ENCODE peak calls at places on chromosomes 5 and 9, in ten cellular contexts. N, S, Y, O, I, A, K, T, U and R are unnamed samples.

GRCh38 chr5:141003791-141004601 is 37.7 kb downstream of the PCDHAC2 start:
- DNase-seq in N (peak; percentile 47), S (no peak), Y (no peak), O (peak; percentile 12), I (no peak), A (peak; percentile 63), K (peak; percentile 4), T (peak; percentile 13), U (peak; percentile 74), R (peak; percentile 22)

GRCh38 chr9:4762108-4762888 is 21.3 kb upstream of the AK3 start:
- DNase-seq in N (peak; percentile 81), S (peak; percentile 73), Y (peak; percentile 72), O (peak; percentile 57), I (peak; percentile 84), A (peak; percentile 71), K (peak; percentile 69), T (peak; percentile 70), U (peak; percentile 71), R (peak; percentile 76)

GRCh38 chr9:93012998-93013855 is 45.3 kb upstream of the SUSD3 start:
- DNase-seq in N (no peak), S (no peak), Y (no peak), O (no peak), I (peak; percentile 55), A (no peak), K (no peak), T (no peak), U (no peak), R (no peak)

GRCh38 chr9:128628471-128629048 is 28.1 kb downstream of the DYNC2I2 start:
- DNase-seq in N (peak; percentile 34), S (no peak), Y (peak; percentile 23), O (no peak), I (peak; percentile 87), A (no peak), K (peak; percentile 28), T (no peak), U (peak; percentile 45), R (no peak)

GRCh38 chr5:37860206-37860605 is 20.4 kb upstream of the GDNF start:
- DNase-seq in N (no peak), S (no peak), Y (no peak), O (no peak), I (no peak), A (no peak), K (no peak), T (no peak), U (no peak), R (no peak)

GRCh38 chr9:1880038-1880565 is 135.0 kb upstream of the SMARCA2 start:
- DNase-seq in N (no peak), S (no peak), Y (no peak), O (no peak), I (no peak), A (no peak), K (no peak), T (no peak), U (no peak), R (no peak)

GRCh38 chr5:78640622-78641021 is 8.0 kb downstream of the LHFPL2 start:
- DNase-seq in N (no peak), S (peak; percentile 41), Y (peak; percentile 13), O (no peak), I (no peak), A (no peak), K (peak; percentile 59), T (no peak), U (no peak), R (peak; percentile 45)

GRCh38 chr5:423626-424258 is 19.2 kb upstream of the EXOC3 start:
- DNase-seq in N (no peak), S (no peak), Y (no peak), O (no peak), I (peak; percentile 55), A (no peak), K (no peak), T (no peak), U (no peak), R (no peak)

GRCh38 chr5:124528838-124529237 is 217.6 kb downstream of the ZNF608 start:
- DNase-seq in N (no peak), S (peak; percentile 25), Y (no peak), O (no peak), I (no peak), A (no peak), K (peak; percentile 12), T (no peak), U (no peak), R (no peak)

GRCh38 chr5:15222156-15222555 is 277.8 kb upstream of the FBXL7 start:
- DNase-seq in N (no peak), S (no peak), Y (no peak), O (no peak), I (no peak), A (no peak), K (no peak), T (no peak), U (no peak), R (no peak)

GRCh38 chr5:165579911-165580310 is 2074.5 kb downstream of the MAT2B start:
- DNase-seq in N (no peak), S (peak; percentile 4), Y (no peak), O (no peak), I (no peak), A (no peak), K (no peak), T (no peak), U (no peak), R (no peak)

GRCh38 chr5:124583469-124584350 is 162.7 kb downstream of the ZNF608 start:
- DNase-seq in N (no peak), S (peak; percentile 95), Y (peak; percentile 65), O (no peak), I (no peak), A (no peak), K (peak; percentile 74), T (no peak), U (no peak), R (peak; percentile 62)

GRCh38 chr5:10536511-10536910 is 27.4 kb upstream of the ANKRD33B start:
- DNase-seq in N (no peak), S (no peak), Y (no peak), O (no peak), I (no peak), A (no peak), K (no peak), T (peak; percentile 38), U (no peak), R (no peak)

GRCh38 chr9:86200599-86201162 is 58.8 kb downstream of the C9orf153 start:
- DNase-seq in N (no peak), S (no peak), Y (no peak), O (no peak), I (no peak), A (no peak), K (no peak), T (no peak), U (no peak), R (no peak)

GRCh38 chr9:86207193-86207592 is 52.3 kb downstream of the C9orf153 start:
- DNase-seq in N (no peak), S (no peak), Y (no peak), O (no peak), I (no peak), A (no peak), K (no peak), T (no peak), U (no peak), R (no peak)

GRCh38 chr9:86201474-86202337 is 57.8 kb downstream of the C9orf153 start:
- DNase-seq in N (no peak), S (no peak), Y (no peak), O (no peak), I (no peak), A (no peak), K (no peak), T (no peak), U (no peak), R (no peak)

DNA sequence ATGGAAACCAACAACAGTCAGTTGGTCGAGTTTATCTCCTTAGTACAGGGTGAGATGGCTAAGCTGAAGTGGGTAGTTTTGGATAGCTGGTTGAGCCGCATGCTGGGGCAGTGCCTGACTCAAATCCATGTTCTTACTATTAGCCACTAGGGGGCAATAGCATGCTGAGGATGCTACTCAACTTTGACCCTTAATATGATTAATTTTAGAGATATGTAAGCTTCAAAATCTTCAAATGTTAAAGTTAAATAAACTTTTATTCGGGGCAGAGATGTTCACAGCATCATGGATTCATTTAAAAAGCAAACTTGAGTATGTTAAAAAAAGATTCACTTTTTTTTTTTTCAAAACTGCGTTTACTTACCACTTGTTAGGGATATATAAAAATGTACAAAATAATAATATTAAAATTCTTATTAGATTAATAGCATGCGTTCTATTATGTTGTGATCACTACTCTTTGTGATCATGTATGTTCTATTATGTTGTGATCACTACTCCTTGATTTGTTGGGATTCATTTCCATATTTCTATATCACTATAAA is 57.0 kb downstream of the C9orf153 start:
- DNase-seq in N (peak; percentile 63), S (peak; percentile 61), Y (peak; percentile 16), O (no peak), I (no peak), A (peak; percentile 15), K (peak; percentile 77), T (peak; percentile 56), U (no peak), R (peak; percentile 54)
- H3K4me1 ChIP-seq in N (no peaks in the 10 kb centered on the region), S (no peaks in the 10 kb centered on the region), Y (no peaks in the 10 kb centered on the region), O (no peaks in the 10 kb centered on the region), I (no peaks in the 10 kb centered on the region), A (no peaks in the 10 kb centered on the region), K (no peaks in the 10 kb centered on the region), T (no peaks in the 10 kb centered on the region), U (no peaks in the 10 kb centered on the region), R (no peaks in the 10 kb centered on the region)

GRCh38 chr5:4020386-4020785 is 424.8 kb downstream of the IRX1 start:
- DNase-seq in N (no peak), S (no peak), Y (no peak), O (no peak), I (no peak), A (no peak), K (peak; percentile 5), T (no peak), U (no peak), R (no peak)
- H3K4me1 ChIP-seq in N (peaks cover 3% of the 10 kb centered on the region), S (no peaks in the 10 kb centered on the region), Y (no peaks in the 10 kb centered on the region), O (no peaks in the 10 kb centered on the region), I (no peaks in the 10 kb centered on the region), A (no peaks in the 10 kb centered on the region), K (peaks cover 3% of the 10 kb centered on the region), T (no peaks in the 10 kb centered on the region), U (peaks cover 16% of the 10 kb centered on the region), R (no peaks in the 10 kb centered on the region)

GRCh38 chr9:135887585-135888050 is 19.7 kb downstream of the CAMSAP1 start:
- DNase-seq in N (peak; percentile 36), S (no peak), Y (no peak), O (no peak), I (no peak), A (no peak), K (no peak), T (peak; percentile 28), U (peak; percentile 69), R (no peak)
- H3K4me1 ChIP-seq in N (peaks cover 30% of the 10 kb centered on the region), S (peaks cover 33% of the 10 kb centered on the region), Y (peaks cover 16% of the 10 kb centered on the region), O (no peaks in the 10 kb centered on the region), I (peaks cover 57% of the 10 kb centered on the region), A (peaks cover 43% of the 10 kb centered on the region), K (peaks cover 18% of the 10 kb centered on the region), T (peaks cover 39% of the 10 kb centered on the region), U (peaks cover 61% of the 10 kb centered on the region), R (peaks cover 8% of the 10 kb centered on the region)

DNA sequence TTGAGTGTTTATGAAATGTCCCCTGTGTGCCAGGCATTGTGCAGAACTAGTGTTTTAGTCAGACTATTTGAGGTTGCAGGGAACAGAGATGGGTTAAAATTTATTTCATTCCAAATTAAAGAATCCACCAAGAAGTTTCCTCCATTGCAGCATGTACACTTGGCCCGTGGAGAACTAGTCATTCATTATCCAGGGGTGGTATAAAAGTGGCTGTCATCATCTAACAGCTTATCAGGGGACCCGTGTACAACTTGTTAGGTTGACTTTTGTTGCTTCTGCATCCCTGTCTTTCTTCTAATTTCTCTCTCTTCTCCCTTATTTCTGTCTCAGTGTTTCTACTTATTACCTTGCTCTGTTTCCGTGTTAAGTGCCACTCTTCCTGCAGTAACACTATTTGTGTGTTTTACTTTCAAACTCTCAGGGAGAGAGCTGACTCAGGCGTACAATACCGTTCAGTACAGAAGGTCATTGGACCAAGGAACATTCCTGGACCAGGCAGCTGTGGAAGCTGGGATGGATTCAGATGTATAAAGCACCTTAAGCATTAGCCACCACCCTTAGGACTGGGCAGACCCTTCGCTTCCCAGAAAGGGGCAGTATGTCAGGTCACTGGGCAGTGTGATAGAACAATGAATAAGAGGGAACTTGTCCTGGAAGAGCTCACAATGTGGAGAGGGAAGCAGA is 36.1 kb downstream of the MAP3K1 start:
- DNase-seq in N (no peak), S (peak; percentile 47), Y (no peak), O (no peak), I (no peak), A (no peak), K (no peak), T (no peak), U (no peak), R (peak; percentile 63)
- H3K4me1 ChIP-seq in N (peaks cover 18% of the 10 kb centered on the region), S (peaks cover 11% of the 10 kb centered on the region), Y (peaks cover 46% of the 10 kb centered on the region), O (peaks cover 41% of the 10 kb centered on the region), I (peaks cover 33% of the 10 kb centered on the region), A (no peaks in the 10 kb centered on the region), K (no peaks in the 10 kb centered on the region), T (peaks cover 17% of the 10 kb centered on the region), U (peaks cover 82% of the 10 kb centered on the region), R (peaks cover 23% of the 10 kb centered on the region)